ENCODE peak calls at places on chromosomes 16 and 17, in seven cellular contexts. R is CD4-positive, alpha-beta T cell; T is keratinocyte; E is fibroblast of lung; C is SK-N-MC; A is MM.1S; J is mesendoderm. K is an unnamed sample.

GRCh38 chr16:57709663-57710062 is 15.1 kb downstream of the DRC7 start:
- DNase-seq in R (no peak), T (no peak), E (no peak), C (no peak), A (no peak), J (no peak), K (no peak)

GRCh38 chr17:7122386-7122785 is 7.8 kb upstream of the ASGR2 start:
- DNase-seq in R (no peak), T (no peak), E (no peak), C (no peak), A (peak), J (no peak), K (no peak)

GRCh38 chr16:20931066-20931465 is 30.5 kb downstream of the LYRM1 start:
- DNase-seq in R (no peak), T (no peak), E (peak), C (no peak), A (no peak), J (no peak), K (no peak)

GRCh38 chr16:57446530-57447141 is 549 bp downstream of the CIAPIN1 start:
- DNase-seq in R (no peak), T (peak), E (peak), C (no peak), A (peak), J (peak), K (peak)

GRCh38 chr17:49995055-49995738 is at the start of gene DLX3:
- DNase-seq in R (no peak), T (peak), E (peak), C (peak), A (no peak), J (peak), K (peak)

GRCh38 chr16:10368984-10369551 is 16.8 kb upstream of the ATF7IP2 start:
- DNase-seq in R (no peak), T (no peak), E (peak), C (no peak), A (no peak), J (peak), K (no peak)

GRCh38 chr16:26806641-26807040 is 260.1 kb upstream of the C16orf82 start:
- DNase-seq in R (no peak), T (no peak), E (no peak), C (no peak), A (no peak), J (no peak), K (no peak)

GRCh38 chr16:27515874-27516353 is 33.8 kb downstream of the GTF3C1 start:
- DNase-seq in R (no peak), T (no peak), E (no peak), C (no peak), A (peak), J (peak), K (no peak)

GRCh38 chr17:36791961-36792475 is 145.3 kb upstream of the LHX1 start:
- DNase-seq in R (no peak), T (no peak), E (no peak), C (no peak), A (no peak), J (no peak), K (no peak)

GRCh38 chr17:77130521-77130920 is 10.2 kb upstream of the SEC14L1 start:
- DNase-seq in R (no peak), T (no peak), E (no peak), C (no peak), A (no peak), J (no peak), K (no peak)

GRCh38 chr16:86590501-86591144 is 12.3 kb downstream of the FOXL1 start:
- DNase-seq in R (no peak), T (no peak), E (peak), C (no peak), A (no peak), J (no peak), K (no peak)

GRCh38 chr17:58092101-58092796 is 9.0 kb downstream of the DYNLL2 start:
- DNase-seq in R (no peak), T (no peak), E (no peak), C (no peak), A (no peak), J (no peak), K (no peak)
- H3K27ac ChIP-seq in R (no peak), T (no peak), E (no peak), C (no peak), A (no peak), J (no peak), K (no peak)

GRCh38 chr16:2090481-2090797 is 42.7 kb downstream of the TSC2 start:
- DNase-seq in R (no peak), T (no peak), E (no peak), C (no peak), A (no peak), J (no peak), K (peak)
- H3K27ac ChIP-seq in R (no peak), T (no peak), E (no peak), C (no peak), A (no peak), J (no peak), K (peak)

GRCh38 chr17:11624968-11625367 is 26.7 kb downstream of the DNAH9 start:
- DNase-seq in R (no peak), T (no peak), E (no peak), C (no peak), A (no peak), J (no peak), K (no peak)
- H3K27ac ChIP-seq in R (no peak), T (no peak), E (no peak), C (no peak), A (no peak), J (no peak), K (no peak)

DNA sequence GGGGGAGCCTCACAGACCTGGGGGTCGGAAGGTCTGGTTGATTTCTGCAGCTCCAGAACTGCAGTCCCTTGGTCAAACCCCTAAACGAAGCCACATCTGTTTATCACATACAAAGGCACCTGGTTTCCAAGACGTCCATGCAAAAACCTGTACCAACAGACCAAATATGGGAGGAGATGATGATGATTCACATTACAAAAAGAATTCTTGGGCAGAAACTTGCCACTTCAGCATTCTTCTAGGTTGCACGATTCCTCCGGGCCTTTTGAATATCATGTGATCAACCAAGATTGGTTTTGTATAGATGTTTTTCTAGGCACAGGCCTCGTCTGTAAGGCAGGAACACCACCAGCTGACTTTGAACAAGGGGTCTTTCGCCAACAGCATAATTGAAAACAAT is 466.3 kb downstream of the SOX9 start:
- DNase-seq in R (no peak), T (no peak), E (peak), C (no peak), A (peak), J (no peak), K (no peak)
- H3K27ac ChIP-seq in R (no peak), T (peak), E (no peak), C (no peak), A (peak), J (no peak), K (peak)

DNA sequence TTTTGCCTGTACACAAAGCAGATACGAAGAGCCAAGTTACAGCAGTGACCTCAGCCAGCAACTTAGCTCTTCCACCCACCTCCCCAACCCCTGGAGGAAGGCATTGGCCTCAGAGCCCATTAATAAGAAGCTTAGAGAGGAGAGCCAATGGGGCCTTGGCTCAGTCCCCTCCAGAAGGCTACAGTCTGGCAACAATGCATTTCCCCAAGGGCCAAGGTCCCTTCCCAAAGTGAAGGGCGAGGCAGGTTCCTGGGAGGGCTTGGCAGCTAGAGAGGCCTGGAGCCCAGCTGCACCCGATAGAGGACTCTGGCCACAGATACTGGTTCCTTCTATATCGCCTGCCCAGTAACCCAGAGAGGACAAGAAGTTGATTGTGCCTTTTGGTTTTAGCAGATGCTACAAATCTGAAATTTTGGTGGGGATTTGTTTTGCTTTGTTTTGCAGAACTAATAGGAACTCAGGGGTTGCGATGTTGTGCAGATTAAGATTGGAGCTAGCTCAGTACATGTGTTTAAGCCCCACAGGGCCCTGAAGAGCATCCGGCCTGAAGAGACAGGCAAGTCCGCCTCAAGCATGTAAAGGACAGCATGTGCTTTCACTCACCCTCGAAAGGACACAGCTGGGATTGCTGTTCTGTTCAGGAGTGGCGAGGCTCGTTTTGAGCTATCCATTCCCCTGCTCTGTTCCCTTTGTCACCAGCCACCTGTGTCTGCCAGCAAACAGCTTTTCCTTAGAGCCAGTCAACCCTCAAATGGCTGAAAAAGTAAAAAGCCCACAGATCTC is 12.0 kb upstream of the PNPO start:
- DNase-seq in R (no peak), T (no peak), E (no peak), C (no peak), A (no peak), J (no peak), K (no peak)
- H3K27ac ChIP-seq in R (no peak), T (no peak), E (no peak), C (no peak), A (no peak), J (no peak), K (no peak)

GRCh38 chr16:81531415-81531814 is 86.8 kb downstream of the CMIP start:
- DNase-seq in R (no peak), T (peak), E (no peak), C (no peak), A (no peak), J (no peak), K (peak)
- H3K27ac ChIP-seq in R (no peak), T (peak), E (no peak), C (no peak), A (no peak), J (no peak), K (no peak)

K was measured in transverse colon.